ENCODE peak calls at places on chromosomes 12 and 14, in five cellular contexts. One of them, this sample, is unnamed.
A peak's percentile ranks its signal among the peaks of the same experiment; 100 is the strongest.

GRCh38 chr12:52258335-52258901 is 16.0 kb upstream of the KRT86 start:
- DNase-seq in Peyer's patch: no peak
- DNase-seq in A673: no peak
- DNase-seq in suprapubic skin: peak; percentile 60
- DNase-seq in ovary: no peak
- DNase-seq in this sample: no peak

GRCh38 chr14:101398011-101398410 is 163.3 kb upstream of the DIO3 start:
- DNase-seq in Peyer's patch: no peak
- DNase-seq in A673: no peak
- DNase-seq in suprapubic skin: no peak
- DNase-seq in ovary: no peak
- DNase-seq in this sample: no peak

GRCh38 chr14:79325071-79325470 is 886.2 kb downstream of the DIO2 start:
- DNase-seq in Peyer's patch: no peak
- DNase-seq in A673: no peak
- DNase-seq in suprapubic skin: no peak
- DNase-seq in ovary: no peak
- DNase-seq in this sample: no peak

GRCh38 chr14:28609228-28609828 is 157.3 kb upstream of the FOXG1 start:
- DNase-seq in Peyer's patch: no peak
- DNase-seq in A673: peak; percentile 72
- DNase-seq in suprapubic skin: no peak
- DNase-seq in ovary: no peak
- DNase-seq in this sample: peak; percentile 6

GRCh38 chr12:29282452-29282851 is 98.5 kb downstream of the ERGIC2 start:
- DNase-seq in Peyer's patch: no peak
- DNase-seq in A673: peak; percentile 76
- DNase-seq in suprapubic skin: no peak
- DNase-seq in ovary: no peak
- DNase-seq in this sample: no peak

GRCh38 chr14:94952097-94952496 is 182.2 kb upstream of the GSC start:
- DNase-seq in Peyer's patch: no peak
- DNase-seq in A673: no peak
- DNase-seq in suprapubic skin: no peak
- DNase-seq in ovary: no peak
- DNase-seq in this sample: no peak

GRCh38 chr12:107594995-107595394 is 90.6 kb upstream of the PWP1 start:
- DNase-seq in Peyer's patch: no peak
- DNase-seq in A673: no peak
- DNase-seq in suprapubic skin: no peak
- DNase-seq in ovary: no peak
- DNase-seq in this sample: no peak

GRCh38 chr14:53571589-53571988 is 385.0 kb downstream of the BMP4 start:
- DNase-seq in Peyer's patch: no peak
- DNase-seq in A673: no peak
- DNase-seq in suprapubic skin: no peak
- DNase-seq in ovary: no peak
- DNase-seq in this sample: no peak

GRCh38 chr14:105030836-105031396 is 10.0 kb upstream of the CDCA4 start:
- DNase-seq in Peyer's patch: no peak
- DNase-seq in A673: no peak
- DNase-seq in suprapubic skin: no peak
- DNase-seq in ovary: no peak
- DNase-seq in this sample: no peak

GRCh38 chr12:46402861-46403731 is 30.5 kb upstream of the SLC38A2 start:
- DNase-seq in Peyer's patch: no peak
- DNase-seq in A673: no peak
- DNase-seq in suprapubic skin: no peak
- DNase-seq in ovary: no peak
- DNase-seq in this sample: no peak

GRCh38 chr12:46371718-46372130 is 849 bp downstream of the SLC38A2 start:
- DNase-seq in Peyer's patch: peak; percentile 84
- DNase-seq in A673: no peak
- DNase-seq in suprapubic skin: peak; percentile 90
- DNase-seq in ovary: no peak
- DNase-seq in this sample: peak; percentile 60

GRCh38 chr12:70255311-70255710 is 12.1 kb downstream of the CNOT2 start:
- DNase-seq in Peyer's patch: no peak
- DNase-seq in A673: peak; percentile 32
- DNase-seq in suprapubic skin: no peak
- DNase-seq in ovary: no peak
- DNase-seq in this sample: no peak

GRCh38 chr14:104795781-104796681 is 483 bp upstream of the AKT1 start:
- DNase-seq in Peyer's patch: peak; percentile 69
- DNase-seq in A673: peak; percentile 66
- DNase-seq in suprapubic skin: no peak
- DNase-seq in ovary: peak; percentile 50
- DNase-seq in this sample: no peak

DNA sequence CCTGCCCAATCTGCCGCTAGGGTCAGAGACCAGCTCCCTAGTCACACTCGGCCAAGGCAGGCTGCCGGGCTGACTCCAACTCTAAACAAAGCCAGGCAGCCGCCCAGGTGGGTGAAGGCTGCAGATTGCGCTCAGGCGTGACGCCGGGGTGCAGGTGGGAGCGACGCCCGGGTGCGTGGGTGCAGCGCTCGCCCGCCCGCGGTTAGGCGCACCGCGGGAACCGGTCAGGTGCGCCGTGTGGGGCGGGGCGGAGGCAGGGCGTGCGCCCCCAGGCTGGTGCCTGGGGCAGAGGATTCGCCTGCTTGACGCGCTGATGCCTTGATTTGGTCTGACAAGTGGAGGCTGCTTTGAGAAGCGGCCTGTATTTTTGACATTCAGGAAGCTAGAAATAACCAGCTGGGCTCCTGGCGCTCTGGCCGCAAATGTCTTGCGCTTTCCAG is 126.7 kb upstream of the HIF1A start:
- DNase-seq in Peyer's patch: peak; percentile 92
- DNase-seq in A673: no peak
- DNase-seq in suprapubic skin: no peak
- DNase-seq in ovary: no peak
- DNase-seq in this sample: no peak
- TF ChIP-seq CTCF in Peyer's patch: peak; percentile 4
- TF ChIP-seq CTCF in A673: no peak
- TF ChIP-seq CTCF in suprapubic skin: no peak
- TF ChIP-seq CTCF in ovary: no peak
- TF ChIP-seq CTCF in this sample: peak; percentile 25

GRCh38 chr12:127560041-127560478 is 706.9 kb upstream of the TMEM132C start:
- DNase-seq in Peyer's patch: no peak
- DNase-seq in A673: no peak
- DNase-seq in suprapubic skin: no peak
- DNase-seq in ovary: no peak
- DNase-seq in this sample: no peak

GRCh38 chr12:127558363-127558762 is 708.6 kb upstream of the TMEM132C start:
- DNase-seq in Peyer's patch: no peak
- DNase-seq in A673: no peak
- DNase-seq in suprapubic skin: no peak
- DNase-seq in ovary: no peak
- DNase-seq in this sample: no peak

GRCh38 chr12:127556487-127556886 is 710.5 kb upstream of the TMEM132C start:
- DNase-seq in Peyer's patch: no peak
- DNase-seq in A673: no peak
- DNase-seq in suprapubic skin: no peak
- DNase-seq in ovary: no peak
- DNase-seq in this sample: no peak

GRCh38 chr12:127562781-127563180 is 704.2 kb upstream of the TMEM132C start:
- DNase-seq in Peyer's patch: no peak
- DNase-seq in A673: no peak
- DNase-seq in suprapubic skin: no peak
- DNase-seq in ovary: no peak
- DNase-seq in this sample: no peak

DNA sequence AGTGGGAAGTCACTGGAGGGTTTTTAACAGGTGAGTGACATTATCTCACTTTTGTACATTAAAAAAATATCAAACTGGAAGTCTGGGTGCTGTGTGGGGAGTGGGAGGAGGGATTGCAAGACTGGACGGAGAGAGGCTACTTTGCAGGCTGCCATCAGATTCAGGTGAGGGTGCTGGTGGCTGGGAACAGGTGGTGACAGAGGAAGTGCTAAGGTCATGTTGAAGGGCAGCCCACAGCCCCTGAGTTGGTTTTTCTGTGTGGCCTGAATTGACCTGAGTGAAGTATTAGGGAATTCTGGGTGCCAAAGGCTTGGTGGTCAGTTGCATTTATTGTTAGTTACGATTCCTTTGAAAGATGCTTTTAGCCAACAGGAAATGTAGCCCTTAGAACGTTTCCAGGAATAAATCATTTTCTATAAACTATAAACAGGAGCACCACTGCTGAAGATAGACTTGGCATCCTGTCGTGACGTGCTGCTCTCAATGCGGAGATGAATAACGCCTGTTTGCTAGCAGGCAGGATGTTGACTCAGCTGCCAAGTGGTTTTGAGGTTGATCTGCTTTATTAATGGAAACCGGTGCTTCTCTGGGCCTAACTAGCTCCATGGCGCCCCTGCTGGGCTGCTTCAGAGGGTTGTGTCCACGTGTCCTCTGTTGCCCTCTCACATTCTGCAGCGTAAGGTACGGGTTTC is 707.5 kb upstream of the TMEM132C start:
- DNase-seq in Peyer's patch: peak; percentile 59
- DNase-seq in A673: peak; percentile 66
- DNase-seq in suprapubic skin: no peak
- DNase-seq in ovary: no peak
- DNase-seq in this sample: no peak
- H3K4me1 ChIP-seq in Peyer's patch: no peaks in the 10 kb centered on the region
- H3K4me1 ChIP-seq in A673: no peaks in the 10 kb centered on the region
- H3K4me1 ChIP-seq in suprapubic skin: no peaks in the 10 kb centered on the region
- H3K4me1 ChIP-seq in ovary: no peaks in the 10 kb centered on the region
- H3K4me1 ChIP-seq in this sample: no peaks in the 10 kb centered on the region

DNA sequence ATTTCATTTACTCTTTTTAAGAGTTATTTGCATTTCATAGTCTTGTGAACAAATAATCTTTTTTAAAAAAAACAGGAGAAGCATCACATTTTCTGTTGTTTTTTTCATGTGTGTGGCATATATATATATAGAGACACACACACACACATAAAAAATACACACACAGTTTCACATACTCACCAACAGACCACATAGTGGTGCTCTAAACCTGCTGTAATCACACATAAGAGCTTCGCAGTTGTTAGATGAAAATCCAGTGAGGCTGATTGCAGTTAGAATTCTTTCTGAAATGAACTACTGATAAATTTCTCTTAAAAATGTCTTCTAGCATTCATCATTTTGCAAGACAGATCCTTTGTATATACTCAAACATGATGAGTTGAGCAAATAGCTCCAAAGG is 434.2 kb upstream of the STXBP6 start:
- DNase-seq in Peyer's patch: no peak
- DNase-seq in A673: no peak
- DNase-seq in suprapubic skin: no peak
- DNase-seq in ovary: no peak
- DNase-seq in this sample: no peak
- TF ChIP-seq CTCF in Peyer's patch: no peak
- TF ChIP-seq CTCF in A673: no peak
- TF ChIP-seq CTCF in suprapubic skin: no peak
- TF ChIP-seq CTCF in ovary: no peak
- TF ChIP-seq CTCF in this sample: no peak

GRCh38 chr12:50248406-50248805 is 34.9 kb downstream of the LIMA1 start:
- DNase-seq in Peyer's patch: no peak
- DNase-seq in A673: no peak
- DNase-seq in suprapubic skin: no peak
- DNase-seq in ovary: no peak
- DNase-seq in this sample: no peak

GRCh38 chr12:50249464-50250229 is 33.7 kb downstream of the LIMA1 start:
- DNase-seq in Peyer's patch: no peak
- DNase-seq in A673: no peak
- DNase-seq in suprapubic skin: no peak
- DNase-seq in ovary: no peak
- DNase-seq in this sample: no peak

GRCh38 chr12:50248883-50249282 is 34.4 kb downstream of the LIMA1 start:
- DNase-seq in Peyer's patch: no peak
- DNase-seq in A673: no peak
- DNase-seq in suprapubic skin: no peak
- DNase-seq in ovary: no peak
- DNase-seq in this sample: no peak

GRCh38 chr12:50246159-50246865 is 37.0 kb downstream of the LIMA1 start:
- DNase-seq in Peyer's patch: no peak
- DNase-seq in A673: no peak
- DNase-seq in suprapubic skin: no peak
- DNase-seq in ovary: no peak
- DNase-seq in this sample: no peak

DNA sequence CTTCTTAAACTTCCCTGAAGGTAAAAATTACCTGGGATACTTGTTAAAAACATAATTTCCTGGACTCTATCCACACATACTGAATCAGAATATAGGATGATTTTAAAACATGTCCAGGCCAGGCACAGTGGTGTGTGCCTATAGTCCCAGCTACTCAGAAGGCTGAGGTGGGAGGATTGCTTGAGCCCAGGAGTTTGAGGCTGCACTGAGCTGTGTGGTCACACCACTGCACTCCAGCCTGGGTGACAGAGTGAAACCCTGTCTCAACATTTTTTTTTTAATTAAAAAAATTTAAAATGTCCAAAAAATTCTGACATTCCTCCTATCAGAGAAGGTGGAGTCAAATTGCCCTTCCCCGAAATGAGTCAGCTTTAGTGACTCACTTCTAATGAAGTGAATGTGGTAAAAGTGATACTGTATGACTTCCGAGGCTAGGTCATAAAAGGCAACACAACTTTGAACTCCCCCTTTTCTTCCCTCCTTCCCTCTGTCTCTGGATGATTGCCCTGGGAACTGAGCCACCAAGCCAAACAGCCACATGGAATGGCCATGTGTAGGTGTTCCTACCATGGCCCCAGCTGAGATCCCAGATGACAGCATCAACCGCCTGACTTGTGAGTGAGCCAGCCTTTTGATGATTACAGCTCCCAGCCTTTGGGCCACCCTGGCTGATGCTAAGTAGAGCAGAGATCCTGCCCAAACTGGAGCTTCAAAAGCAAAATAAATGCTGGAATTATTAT is 36.3 kb downstream of the LIMA1 start:
- DNase-seq in Peyer's patch: peak; percentile 89
- DNase-seq in A673: peak; percentile 63
- DNase-seq in suprapubic skin: peak; percentile 91
- DNase-seq in ovary: peak; percentile 51
- DNase-seq in this sample: peak; percentile 28
- H3K4me1 ChIP-seq in Peyer's patch: no peaks in the 10 kb centered on the region
- H3K4me1 ChIP-seq in A673: no peaks in the 10 kb centered on the region
- H3K4me1 ChIP-seq in suprapubic skin: peaks cover 77% of the 10 kb centered on the region
- H3K4me1 ChIP-seq in ovary: peaks cover 8% of the 10 kb centered on the region
- H3K4me1 ChIP-seq in this sample: no peaks in the 10 kb centered on the region

DNA sequence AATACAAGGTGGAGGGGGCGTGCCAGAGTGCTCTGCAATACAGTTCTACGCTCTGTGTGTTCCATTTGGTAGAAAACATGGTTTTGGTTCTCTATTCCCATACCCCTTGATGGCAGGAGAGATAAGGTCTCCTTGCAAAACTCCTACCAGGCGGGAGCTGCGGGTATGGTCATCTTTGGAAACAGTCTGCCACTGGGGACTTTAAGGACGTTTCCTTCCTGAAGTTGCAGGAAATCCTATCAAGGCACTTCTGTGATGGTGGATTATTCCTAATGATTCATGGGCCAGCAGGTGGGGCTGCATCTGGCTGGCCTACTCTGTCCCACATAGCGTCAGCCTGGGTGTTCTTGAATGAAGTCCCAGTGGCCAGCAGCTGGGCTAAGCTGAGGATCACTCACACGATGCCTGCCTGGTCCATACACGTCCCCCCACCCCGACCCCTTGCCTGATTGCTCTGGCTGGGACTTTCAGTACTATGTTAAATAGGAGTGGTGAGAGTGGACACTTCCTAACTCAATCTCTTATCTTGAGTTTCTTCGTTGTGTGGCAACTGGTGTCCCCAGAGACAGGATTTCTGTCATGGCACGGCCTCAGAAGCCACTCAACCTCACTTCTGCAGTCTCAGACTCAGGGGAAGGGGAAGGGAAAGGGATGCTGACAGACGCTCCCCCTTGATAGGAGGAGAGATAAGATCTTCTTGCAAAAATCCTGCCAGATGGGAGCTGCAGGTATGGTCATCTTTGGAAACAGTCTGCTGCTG is 61.1 kb upstream of the FKBP4 start:
- DNase-seq in Peyer's patch: no peak
- DNase-seq in A673: no peak
- DNase-seq in suprapubic skin: no peak
- DNase-seq in ovary: no peak
- DNase-seq in this sample: no peak
- TF ChIP-seq CTCF in Peyer's patch: no peak
- TF ChIP-seq CTCF in A673: peak; percentile 18
- TF ChIP-seq CTCF in suprapubic skin: no peak
- TF ChIP-seq CTCF in ovary: no peak
- TF ChIP-seq CTCF in this sample: no peak